ENCODE peak calls at places on chromosome 18, in eight cellular contexts. One of them, this sample, is unnamed.
A peak's percentile ranks its signal among the peaks of the same experiment; 100 is the strongest.

GRCh38 chr18:11488175-11488574 is 121.2 kb upstream of the SLC35G4 start:
- DNase-seq in GM23338: no peak
- DNase-seq in astrocyte of the spinal cord: no peak
- DNase-seq in AG04450: no peak
- DNase-seq in IMR-90: peak; percentile 41
- DNase-seq in AG09319: no peak
- DNase-seq in prostate gland: no peak
- DNase-seq in cardiac fibroblast: peak; percentile 42
- DNase-seq in this sample: peak; percentile 4

GRCh38 chr18:38464024-38464423 is 898.4 kb upstream of the CELF4 start:
- DNase-seq in prostate gland: no peak
- DNase-seq in cardiac fibroblast: no peak
- DNase-seq in AG04450: no peak
- DNase-seq in GM23338: no peak
- DNase-seq in AG09319: no peak
- DNase-seq in astrocyte of the spinal cord: no peak
- DNase-seq in IMR-90: no peak
- DNase-seq in this sample: no peak

GRCh38 chr18:30358545-30358944 is 684.0 kb downstream of the DSC3 start:
- DNase-seq in prostate gland: no peak
- DNase-seq in cardiac fibroblast: peak; percentile 81
- DNase-seq in GM23338: no peak
- DNase-seq in IMR-90: no peak
- DNase-seq in AG09319: no peak
- DNase-seq in astrocyte of the spinal cord: peak; percentile 59
- DNase-seq in AG04450: no peak
- DNase-seq in this sample: no peak

GRCh38 chr18:62812242-62812641 is 96.9 kb downstream of the PHLPP1 start:
- DNase-seq in prostate gland: no peak
- DNase-seq in AG04450: no peak
- DNase-seq in cardiac fibroblast: peak; percentile 12
- DNase-seq in AG09319: no peak
- DNase-seq in IMR-90: peak; percentile 48
- DNase-seq in astrocyte of the spinal cord: no peak
- DNase-seq in GM23338: no peak
- DNase-seq in this sample: no peak

GRCh38 chr18:43876286-43877082 is 599.2 kb upstream of the SYT4 start:
- DNase-seq in AG04450: no peak
- DNase-seq in GM23338: no peak
- DNase-seq in prostate gland: no peak
- DNase-seq in cardiac fibroblast: no peak
- DNase-seq in AG09319: no peak
- DNase-seq in IMR-90: no peak
- DNase-seq in astrocyte of the spinal cord: no peak
- DNase-seq in this sample: no peak

GRCh38 chr18:47795448-47795843 is 135.0 kb downstream of the SMAD2 start:
- DNase-seq in AG04450: no peak
- DNase-seq in astrocyte of the spinal cord: peak; percentile 5
- DNase-seq in IMR-90: no peak
- DNase-seq in AG09319: no peak
- DNase-seq in GM23338: no peak
- DNase-seq in cardiac fibroblast: peak; percentile 18
- DNase-seq in prostate gland: no peak
- DNase-seq in this sample: no peak

GRCh38 chr18:31577195-31577594 is 14.5 kb upstream of the TTR start:
- DNase-seq in astrocyte of the spinal cord: no peak
- DNase-seq in GM23338: no peak
- DNase-seq in AG04450: no peak
- DNase-seq in cardiac fibroblast: no peak
- DNase-seq in prostate gland: no peak
- DNase-seq in AG09319: no peak
- DNase-seq in IMR-90: no peak
- DNase-seq in this sample: no peak

GRCh38 chr18:23710946-23711345 is 21.7 kb downstream of the LAMA3 start:
- DNase-seq in AG04450: no peak
- DNase-seq in GM23338: no peak
- DNase-seq in cardiac fibroblast: no peak
- DNase-seq in astrocyte of the spinal cord: no peak
- DNase-seq in IMR-90: no peak
- DNase-seq in prostate gland: no peak
- DNase-seq in AG09319: no peak
- DNase-seq in this sample: no peak

GRCh38 chr18:31497711-31498449 is at the start of gene DSG2:
- DNase-seq in prostate gland: peak; percentile 86
- DNase-seq in astrocyte of the spinal cord: peak; percentile 28
- DNase-seq in GM23338: peak; percentile 90
- DNase-seq in AG04450: no peak
- DNase-seq in cardiac fibroblast: peak; percentile 21
- DNase-seq in AG09319: no peak
- DNase-seq in IMR-90: no peak
- DNase-seq in this sample: no peak

GRCh38 chr18:51852661-51853060 is 487.3 kb upstream of the DCC start:
- DNase-seq in AG04450: no peak
- DNase-seq in IMR-90: no peak
- DNase-seq in prostate gland: no peak
- DNase-seq in AG09319: no peak
- DNase-seq in astrocyte of the spinal cord: no peak
- DNase-seq in GM23338: no peak
- DNase-seq in cardiac fibroblast: no peak
- DNase-seq in this sample: no peak

GRCh38 chr18:7174359-7175107 is 56.4 kb upstream of the LRRC30 start:
- DNase-seq in cardiac fibroblast: peak; percentile 46
- DNase-seq in GM23338: peak; percentile 28
- DNase-seq in prostate gland: no peak
- DNase-seq in IMR-90: no peak
- DNase-seq in AG04450: no peak
- DNase-seq in astrocyte of the spinal cord: no peak
- DNase-seq in AG09319: no peak
- DNase-seq in this sample: no peak
- TF ChIP-seq CTCF in cardiac fibroblast: no peak
- TF ChIP-seq CTCF in GM23338: peak; percentile 22
- TF ChIP-seq CTCF in prostate gland: no peak
- TF ChIP-seq CTCF in IMR-90: peak; percentile 15
- TF ChIP-seq CTCF in AG04450: no peak
- TF ChIP-seq CTCF in astrocyte of the spinal cord: no peak
- TF ChIP-seq CTCF in AG09319: no peak
- TF ChIP-seq CTCF in this sample: peak; percentile 16

GRCh38 chr18:12886498-12887126 is 2.6 kb upstream of the PTPN2 start:
- DNase-seq in astrocyte of the spinal cord: no peak
- DNase-seq in GM23338: peak; percentile 61
- DNase-seq in AG09319: no peak
- DNase-seq in cardiac fibroblast: peak; percentile 38
- DNase-seq in AG04450: no peak
- DNase-seq in IMR-90: no peak
- DNase-seq in prostate gland: no peak
- DNase-seq in this sample: no peak
- TF ChIP-seq CTCF in astrocyte of the spinal cord: peak; percentile 46
- TF ChIP-seq CTCF in GM23338: peak; percentile 64
- TF ChIP-seq CTCF in AG09319: peak; percentile 21
- TF ChIP-seq CTCF in cardiac fibroblast: peak; percentile 53
- TF ChIP-seq CTCF in AG04450: peak; percentile 40
- TF ChIP-seq CTCF in IMR-90: peak; percentile 19
- TF ChIP-seq CTCF in prostate gland: no peak
- TF ChIP-seq CTCF in this sample: peak; percentile 50

DNA sequence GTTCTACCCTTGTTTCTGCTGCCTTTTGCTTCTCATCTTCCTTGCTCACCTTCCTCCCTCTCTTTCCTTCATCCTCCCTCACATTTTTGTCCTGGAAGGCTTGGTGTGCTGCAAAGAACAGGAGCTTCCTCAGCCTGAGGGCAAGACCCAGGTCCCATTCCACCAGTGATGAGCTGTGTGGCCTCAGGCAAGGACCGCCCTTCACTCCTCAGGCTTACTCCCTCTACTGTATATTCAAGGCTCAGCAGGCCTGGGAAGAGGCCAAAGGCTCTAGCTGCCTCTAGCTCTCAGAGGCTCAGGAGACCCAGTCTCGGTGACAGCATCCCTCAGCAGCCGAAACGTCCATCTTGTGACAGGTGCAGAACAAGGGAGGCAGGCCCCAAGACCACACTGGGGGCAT is 97.5 kb downstream of the MRO start:
- DNase-seq in GM23338: no peak
- DNase-seq in cardiac fibroblast: no peak
- DNase-seq in IMR-90: no peak
- DNase-seq in astrocyte of the spinal cord: no peak
- DNase-seq in AG04450: no peak
- DNase-seq in AG09319: no peak
- DNase-seq in prostate gland: no peak
- DNase-seq in this sample: no peak
- TF ChIP-seq CTCF in GM23338: no peak
- TF ChIP-seq CTCF in cardiac fibroblast: no peak
- TF ChIP-seq CTCF in IMR-90: no peak
- TF ChIP-seq CTCF in astrocyte of the spinal cord: no peak
- TF ChIP-seq CTCF in AG04450: no peak
- TF ChIP-seq CTCF in AG09319: no peak
- TF ChIP-seq CTCF in prostate gland: no peak
- TF ChIP-seq CTCF in this sample: no peak

GRCh38 chr18:13626544-13626908 is 99.8 kb downstream of the FAM210A start:
- DNase-seq in IMR-90: no peak
- DNase-seq in GM23338: no peak
- DNase-seq in astrocyte of the spinal cord: no peak
- DNase-seq in cardiac fibroblast: no peak
- DNase-seq in AG09319: no peak
- DNase-seq in AG04450: no peak
- DNase-seq in prostate gland: no peak
- DNase-seq in this sample: no peak

GRCh38 chr18:13627639-13628038 is 98.7 kb downstream of the FAM210A start:
- DNase-seq in cardiac fibroblast: no peak
- DNase-seq in AG09319: no peak
- DNase-seq in prostate gland: no peak
- DNase-seq in AG04450: no peak
- DNase-seq in GM23338: no peak
- DNase-seq in astrocyte of the spinal cord: no peak
- DNase-seq in IMR-90: no peak
- DNase-seq in this sample: no peak

GRCh38 chr18:13630869-13631268 is 95.5 kb downstream of the FAM210A start:
- DNase-seq in IMR-90: no peak
- DNase-seq in GM23338: no peak
- DNase-seq in astrocyte of the spinal cord: no peak
- DNase-seq in AG04450: no peak
- DNase-seq in cardiac fibroblast: no peak
- DNase-seq in AG09319: no peak
- DNase-seq in prostate gland: no peak
- DNase-seq in this sample: no peak

GRCh38 chr18:13628211-13628610 is 98.1 kb downstream of the FAM210A start:
- DNase-seq in prostate gland: no peak
- DNase-seq in GM23338: no peak
- DNase-seq in AG09319: no peak
- DNase-seq in cardiac fibroblast: no peak
- DNase-seq in AG04450: no peak
- DNase-seq in astrocyte of the spinal cord: no peak
- DNase-seq in IMR-90: no peak
- DNase-seq in this sample: no peak

GRCh38 chr18:13629841-13630747 is 96.3 kb downstream of the FAM210A start:
- DNase-seq in astrocyte of the spinal cord: peak; percentile 52
- DNase-seq in IMR-90: peak; percentile 50
- DNase-seq in cardiac fibroblast: peak; percentile 66
- DNase-seq in GM23338: peak; percentile 90
- DNase-seq in AG04450: no peak
- DNase-seq in AG09319: no peak
- DNase-seq in prostate gland: peak; percentile 37
- DNase-seq in this sample: no peak
- TF ChIP-seq CTCF in astrocyte of the spinal cord: peak; percentile 75
- TF ChIP-seq CTCF in IMR-90: peak; percentile 72
- TF ChIP-seq CTCF in cardiac fibroblast: peak; percentile 63
- TF ChIP-seq CTCF in GM23338: peak; percentile 87
- TF ChIP-seq CTCF in AG04450: peak; percentile 69
- TF ChIP-seq CTCF in AG09319: peak; percentile 66
- TF ChIP-seq CTCF in prostate gland: peak; percentile 83
- TF ChIP-seq CTCF in this sample: peak; percentile 86

GRCh38 chr18:41783065-41783818 is 171.8 kb upstream of the PIK3C3 start:
- DNase-seq in cardiac fibroblast: no peak
- DNase-seq in astrocyte of the spinal cord: no peak
- DNase-seq in prostate gland: no peak
- DNase-seq in AG09319: no peak
- DNase-seq in GM23338: no peak
- DNase-seq in AG04450: no peak
- DNase-seq in IMR-90: no peak
- DNase-seq in this sample: no peak

DNA sequence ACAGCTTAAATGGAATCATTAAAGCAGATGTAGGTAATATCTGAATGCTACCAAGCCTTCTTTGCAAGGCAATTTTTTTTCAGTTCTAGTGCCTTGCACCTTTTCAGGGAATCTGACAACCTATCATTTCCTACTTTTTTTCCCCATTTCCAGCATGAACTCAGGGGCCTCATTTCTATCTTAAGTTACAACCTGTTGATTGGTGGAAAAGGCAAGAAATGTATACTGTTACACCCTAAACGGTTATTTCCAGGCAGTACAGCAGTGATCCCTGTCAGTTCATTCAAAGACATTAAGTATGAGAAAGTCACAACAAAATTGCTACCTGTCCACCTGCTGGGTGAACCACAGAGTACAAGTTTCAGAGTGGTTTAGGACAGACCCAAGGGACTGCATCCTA is 171.2 kb upstream of the PIK3C3 start:
- DNase-seq in AG09319: no peak
- DNase-seq in cardiac fibroblast: no peak
- DNase-seq in astrocyte of the spinal cord: no peak
- DNase-seq in GM23338: no peak
- DNase-seq in IMR-90: no peak
- DNase-seq in AG04450: no peak
- DNase-seq in prostate gland: no peak
- DNase-seq in this sample: no peak
- TF ChIP-seq CTCF in AG09319: no peak
- TF ChIP-seq CTCF in cardiac fibroblast: no peak
- TF ChIP-seq CTCF in astrocyte of the spinal cord: no peak
- TF ChIP-seq CTCF in GM23338: no peak
- TF ChIP-seq CTCF in IMR-90: no peak
- TF ChIP-seq CTCF in AG04450: no peak
- TF ChIP-seq CTCF in prostate gland: no peak
- TF ChIP-seq CTCF in this sample: no peak

GRCh38 chr18:8708670-8709069 is 3.3 kb downstream of the MTCL1 start:
- DNase-seq in IMR-90: no peak
- DNase-seq in astrocyte of the spinal cord: no peak
- DNase-seq in AG04450: no peak
- DNase-seq in cardiac fibroblast: no peak
- DNase-seq in GM23338: no peak
- DNase-seq in AG09319: no peak
- DNase-seq in prostate gland: no peak
- DNase-seq in this sample: no peak
- TF ChIP-seq CTCF in IMR-90: no peak
- TF ChIP-seq CTCF in astrocyte of the spinal cord: no peak
- TF ChIP-seq CTCF in AG04450: no peak
- TF ChIP-seq CTCF in cardiac fibroblast: no peak
- TF ChIP-seq CTCF in GM23338: no peak
- TF ChIP-seq CTCF in AG09319: no peak
- TF ChIP-seq CTCF in prostate gland: no peak
- TF ChIP-seq CTCF in this sample: no peak